ENCODE peak calls at places on chromosomes 2 and 18, in nine cellular contexts. One of them, this sample, is unnamed.

GRCh38 chr2:47069628-47070154 is 85.4 kb downstream of the STPG4 start:
- DNase-seq in A549: peak; percentile 73
- DNase-seq in H1: peak; percentile 76
- DNase-seq in HepG2: peak; percentile 84
- DNase-seq in GM12892: no peak
- DNase-seq in uterus: no peak
- DNase-seq in esophagus squamous epithelium: no peak
- DNase-seq in HCT116: peak; percentile 82
- DNase-seq in stomach: peak; percentile 67
- DNase-seq in this sample: no peak

GRCh38 chr2:214341636-214342035 is 69.2 kb upstream of the VWC2L start:
- DNase-seq in A549: no peak
- DNase-seq in H1: no peak
- DNase-seq in HepG2: no peak
- DNase-seq in GM12892: no peak
- DNase-seq in uterus: no peak
- DNase-seq in esophagus squamous epithelium: no peak
- DNase-seq in HCT116: no peak
- DNase-seq in stomach: no peak
- DNase-seq in this sample: no peak

GRCh38 chr2:165839610-165840009 is 45.6 kb upstream of the GALNT3 start:
- DNase-seq in A549: peak; percentile 3
- DNase-seq in H1: no peak
- DNase-seq in HepG2: no peak
- DNase-seq in GM12892: no peak
- DNase-seq in uterus: no peak
- DNase-seq in esophagus squamous epithelium: no peak
- DNase-seq in HCT116: no peak
- DNase-seq in stomach: no peak
- DNase-seq in this sample: no peak

GRCh38 chr2:150271952-150272351 is 215.5 kb downstream of the RND3 start:
- DNase-seq in A549: peak; percentile 36
- DNase-seq in H1: no peak
- DNase-seq in HepG2: no peak
- DNase-seq in GM12892: no peak
- DNase-seq in uterus: no peak
- DNase-seq in esophagus squamous epithelium: no peak
- DNase-seq in HCT116: no peak
- DNase-seq in stomach: no peak
- DNase-seq in this sample: no peak

GRCh38 chr18:12751891-12752290 is 49.0 kb downstream of the PSMG2 start:
- DNase-seq in A549: no peak
- DNase-seq in H1: no peak
- DNase-seq in HepG2: no peak
- DNase-seq in GM12892: no peak
- DNase-seq in uterus: no peak
- DNase-seq in esophagus squamous epithelium: no peak
- DNase-seq in HCT116: no peak
- DNase-seq in stomach: no peak
- DNase-seq in this sample: no peak

GRCh38 chr18:2997846-2998599 is 14.9 kb downstream of the LPIN2 start:
- DNase-seq in A549: no peak
- DNase-seq in H1: no peak
- DNase-seq in HepG2: no peak
- DNase-seq in GM12892: no peak
- DNase-seq in uterus: no peak
- DNase-seq in esophagus squamous epithelium: no peak
- DNase-seq in HCT116: no peak
- DNase-seq in stomach: peak; percentile 58
- DNase-seq in this sample: peak; percentile 62

GRCh38 chr2:59882279-59882678 is 671.2 kb downstream of the BCL11A start:
- DNase-seq in A549: no peak
- DNase-seq in H1: no peak
- DNase-seq in HepG2: no peak
- DNase-seq in GM12892: no peak
- DNase-seq in uterus: no peak
- DNase-seq in esophagus squamous epithelium: no peak
- DNase-seq in HCT116: no peak
- DNase-seq in stomach: no peak
- DNase-seq in this sample: no peak

GRCh38 chr2:238967031-238967977 is 119.4 kb downstream of the TWIST2 start:
- DNase-seq in A549: no peak
- DNase-seq in H1: no peak
- DNase-seq in HepG2: no peak
- DNase-seq in GM12892: no peak
- DNase-seq in uterus: no peak
- DNase-seq in esophagus squamous epithelium: no peak
- DNase-seq in HCT116: no peak
- DNase-seq in stomach: no peak
- DNase-seq in this sample: no peak

GRCh38 chr2:168736636-168737424 is 65.6 kb upstream of the NOSTRIN start:
- DNase-seq in A549: no peak
- DNase-seq in H1: no peak
- DNase-seq in HepG2: no peak
- DNase-seq in GM12892: no peak
- DNase-seq in uterus: no peak
- DNase-seq in esophagus squamous epithelium: no peak
- DNase-seq in HCT116: no peak
- DNase-seq in stomach: no peak
- DNase-seq in this sample: no peak

GRCh38 chr2:204776781-204777559 is 231.7 kb downstream of the PARD3B start:
- DNase-seq in A549: no peak
- DNase-seq in H1: no peak
- DNase-seq in HepG2: no peak
- DNase-seq in GM12892: no peak
- DNase-seq in uterus: no peak
- DNase-seq in esophagus squamous epithelium: no peak
- DNase-seq in HCT116: no peak
- DNase-seq in stomach: no peak
- DNase-seq in this sample: no peak

GRCh38 chr2:121076501-121076820 is 208.5 kb downstream of the TFCP2L1 start:
- DNase-seq in A549: no peak
- DNase-seq in H1: no peak
- DNase-seq in HepG2: no peak
- DNase-seq in GM12892: no peak
- DNase-seq in uterus: no peak
- DNase-seq in esophagus squamous epithelium: no peak
- DNase-seq in HCT116: no peak
- DNase-seq in stomach: no peak
- DNase-seq in this sample: no peak

GRCh38 chr2:41925009-41925408 is 122.8 kb upstream of the PKDCC start:
- DNase-seq in A549: no peak
- DNase-seq in H1: no peak
- DNase-seq in HepG2: no peak
- DNase-seq in GM12892: no peak
- DNase-seq in uterus: no peak
- DNase-seq in esophagus squamous epithelium: no peak
- DNase-seq in HCT116: no peak
- DNase-seq in stomach: no peak
- DNase-seq in this sample: no peak

GRCh38 chr2:189648846-189649529 is 12.3 kb upstream of the ASNSD1 start:
- DNase-seq in A549: no peak
- DNase-seq in H1: no peak
- DNase-seq in HepG2: no peak
- DNase-seq in GM12892: no peak
- DNase-seq in uterus: no peak
- DNase-seq in esophagus squamous epithelium: no peak
- DNase-seq in HCT116: no peak
- DNase-seq in stomach: no peak
- DNase-seq in this sample: no peak

GRCh38 chr18:12860530-12860929 is 23.5 kb downstream of the PTPN2 start:
- DNase-seq in A549: no peak
- DNase-seq in H1: no peak
- DNase-seq in HepG2: no peak
- DNase-seq in GM12892: no peak
- DNase-seq in uterus: no peak
- DNase-seq in esophagus squamous epithelium: no peak
- DNase-seq in HCT116: no peak
- DNase-seq in stomach: no peak
- DNase-seq in this sample: no peak

GRCh38 chr2:60907329-60907728 is 26.0 kb downstream of the REL start:
- DNase-seq in A549: no peak
- DNase-seq in H1: no peak
- DNase-seq in HepG2: no peak
- DNase-seq in GM12892: no peak
- DNase-seq in uterus: no peak
- DNase-seq in esophagus squamous epithelium: no peak
- DNase-seq in HCT116: no peak
- DNase-seq in stomach: no peak
- DNase-seq in this sample: no peak

DNA sequence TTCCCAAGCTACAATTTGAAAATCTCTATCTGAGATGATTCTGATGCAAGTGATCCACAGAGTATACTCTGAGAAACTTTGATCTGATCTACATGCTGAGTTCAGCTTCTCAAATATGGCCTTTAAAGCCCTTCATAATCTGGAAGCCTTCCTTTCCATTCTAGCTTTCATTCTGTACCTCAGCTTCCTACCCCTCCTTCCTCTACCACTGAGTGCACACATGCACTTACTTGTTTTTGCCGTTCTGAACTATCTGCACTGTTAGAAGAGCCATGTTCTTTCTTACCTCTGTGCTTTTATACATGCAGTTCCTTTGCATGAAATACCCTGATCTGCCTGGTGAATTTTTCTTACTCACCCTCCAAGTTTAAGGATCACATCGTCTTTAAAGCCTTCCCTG is 25.0 kb downstream of the REL start:
- DNase-seq in A549: no peak
- DNase-seq in H1: no peak
- DNase-seq in HepG2: no peak
- DNase-seq in GM12892: no peak
- DNase-seq in uterus: no peak
- DNase-seq in esophagus squamous epithelium: no peak
- DNase-seq in HCT116: no peak
- DNase-seq in stomach: no peak
- DNase-seq in this sample: no peak
- TF ChIP-seq POLR2A in A549: no peak
- TF ChIP-seq POLR2A in H1: no peak
- TF ChIP-seq POLR2A in HepG2: no peak
- TF ChIP-seq POLR2A in GM12892: peak; percentile 41
- TF ChIP-seq POLR2A in uterus: no peak
- TF ChIP-seq POLR2A in esophagus squamous epithelium: no peak
- TF ChIP-seq POLR2A in HCT116: no peak
- TF ChIP-seq POLR2A in stomach: no peak
- TF ChIP-seq POLR2A in this sample: no peak

DNA sequence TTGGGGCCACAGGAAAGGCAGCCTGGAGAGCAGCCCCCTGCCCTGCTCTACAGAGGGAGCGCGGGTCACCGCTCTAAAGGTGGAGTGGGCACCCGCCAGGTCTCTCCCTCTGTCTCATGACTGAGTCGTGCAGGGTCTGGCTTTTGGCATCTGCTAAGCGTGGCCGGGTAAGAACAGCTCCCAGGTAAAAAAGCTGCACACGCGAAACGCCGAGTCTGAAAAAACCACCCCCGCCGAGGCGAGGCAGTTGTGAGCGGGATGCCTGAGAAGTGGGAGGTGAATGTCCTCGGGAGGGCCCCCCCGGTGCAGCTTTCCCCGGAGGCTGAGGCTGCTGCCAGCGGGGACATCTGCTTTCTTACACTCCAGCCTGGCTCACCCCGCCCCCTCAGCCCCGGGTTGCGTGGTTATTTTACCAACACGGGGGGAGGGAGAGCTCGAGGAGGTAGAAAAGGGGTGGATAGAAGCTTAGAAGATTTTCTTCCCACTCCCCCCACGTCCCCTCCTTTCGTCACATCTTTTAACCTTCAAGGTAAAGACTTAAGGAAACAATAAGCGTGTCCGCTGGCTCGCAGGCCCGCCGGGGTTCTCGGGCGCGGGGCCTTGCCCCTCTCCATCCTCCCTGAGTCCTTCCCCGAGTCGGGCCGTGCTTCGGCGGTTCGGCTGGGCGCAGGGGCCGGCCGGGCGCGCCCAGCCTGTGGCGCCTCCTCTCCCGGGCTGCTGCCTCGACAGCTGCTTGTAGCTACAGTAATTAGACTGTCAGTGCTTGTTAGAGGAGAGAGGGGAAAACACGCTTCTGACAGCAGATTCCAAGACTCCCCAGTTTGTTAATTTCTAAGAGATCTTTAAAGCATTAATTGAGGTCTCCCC is 70.6 kb upstream of the PSMD14 start:
- DNase-seq in A549: no peak
- DNase-seq in H1: no peak
- DNase-seq in HepG2: no peak
- DNase-seq in GM12892: peak; percentile 19
- DNase-seq in uterus: peak; percentile 63
- DNase-seq in esophagus squamous epithelium: no peak
- DNase-seq in HCT116: no peak
- DNase-seq in stomach: peak; percentile 49
- DNase-seq in this sample: peak; percentile 51
- TF ChIP-seq POLR2A in A549: no peak
- TF ChIP-seq POLR2A in H1: no peak
- TF ChIP-seq POLR2A in HepG2: no peak
- TF ChIP-seq POLR2A in GM12892: peak; percentile 37
- TF ChIP-seq POLR2A in uterus: no peak
- TF ChIP-seq POLR2A in esophagus squamous epithelium: no peak
- TF ChIP-seq POLR2A in HCT116: no peak
- TF ChIP-seq POLR2A in stomach: no peak
- TF ChIP-seq POLR2A in this sample: no peak

DNA sequence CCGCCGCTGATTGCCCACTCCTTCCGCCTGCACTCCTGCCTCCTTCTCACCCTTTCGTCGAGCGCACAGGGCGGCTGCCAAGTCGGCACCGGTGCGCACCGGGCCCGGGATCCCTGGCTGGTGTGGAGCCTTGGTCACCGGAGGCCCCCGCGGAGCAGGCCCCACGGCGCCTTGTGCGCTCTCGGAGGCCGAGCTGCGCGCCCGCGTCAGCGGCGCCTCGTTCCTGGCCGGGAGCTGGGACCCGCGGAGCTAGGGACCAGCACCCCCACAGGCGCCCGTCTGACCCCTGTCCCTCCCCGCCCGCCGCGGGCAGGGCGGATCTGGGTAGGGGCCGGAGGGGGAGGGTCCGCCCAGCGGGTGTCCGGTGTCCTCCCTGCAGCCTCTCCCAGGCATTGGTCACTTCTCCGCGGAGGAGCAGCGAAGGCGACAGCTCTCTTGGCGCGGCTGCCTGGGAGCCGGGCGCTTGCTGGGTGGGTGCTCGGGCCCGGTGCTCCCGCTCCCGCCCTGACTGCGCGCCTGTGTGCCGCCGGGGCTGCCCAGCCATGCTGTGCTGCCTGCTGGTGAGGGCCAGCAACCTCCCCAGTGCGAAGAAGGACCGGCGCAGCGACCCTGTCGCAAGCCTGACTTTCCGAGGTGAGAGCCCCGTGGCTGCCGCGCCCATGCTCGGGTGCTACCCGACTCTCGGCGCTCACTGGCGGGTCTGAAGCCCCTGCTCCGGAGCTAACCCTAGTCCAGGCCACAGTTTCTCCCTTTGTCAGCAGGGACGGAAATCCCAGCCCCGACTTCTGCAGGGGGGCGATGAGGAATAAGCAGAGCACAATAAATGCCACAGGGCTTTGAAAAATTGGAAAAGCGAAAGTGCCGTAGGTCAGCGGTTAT is 13.2 kb downstream of the DYSF start:
- DNase-seq in A549: peak; percentile 41
- DNase-seq in H1: no peak
- DNase-seq in HepG2: no peak
- DNase-seq in GM12892: no peak
- DNase-seq in uterus: no peak
- DNase-seq in esophagus squamous epithelium: no peak
- DNase-seq in HCT116: no peak
- DNase-seq in stomach: no peak
- DNase-seq in this sample: peak; percentile 44
- TF ChIP-seq POLR2A in A549: no peak
- TF ChIP-seq POLR2A in H1: no peak
- TF ChIP-seq POLR2A in HepG2: no peak
- TF ChIP-seq POLR2A in GM12892: no peak
- TF ChIP-seq POLR2A in uterus: no peak
- TF ChIP-seq POLR2A in esophagus squamous epithelium: no peak
- TF ChIP-seq POLR2A in HCT116: no peak
- TF ChIP-seq POLR2A in stomach: no peak
- TF ChIP-seq POLR2A in this sample: no peak

GRCh38 chr18:46917108-46917807 is at the start of the genes KATNAL2 and PIAS2:
- DNase-seq in A549: peak; percentile 68
- DNase-seq in H1: peak; percentile 21
- DNase-seq in HepG2: peak; percentile 24
- DNase-seq in GM12892: peak; percentile 76
- DNase-seq in uterus: peak; percentile 58
- DNase-seq in esophagus squamous epithelium: no peak
- DNase-seq in HCT116: peak; percentile 21
- DNase-seq in stomach: peak; percentile 85
- DNase-seq in this sample: peak; percentile 92
- TF ChIP-seq POLR2A in A549: peak; percentile 78
- TF ChIP-seq POLR2A in H1: peak; percentile 87
- TF ChIP-seq POLR2A in HepG2: peak; percentile 47
- TF ChIP-seq POLR2A in GM12892: peak; percentile 76
- TF ChIP-seq POLR2A in uterus: peak; percentile 83
- TF ChIP-seq POLR2A in esophagus squamous epithelium: peak; percentile 34
- TF ChIP-seq POLR2A in HCT116: peak; percentile 78
- TF ChIP-seq POLR2A in stomach: no peak
- TF ChIP-seq POLR2A in this sample: peak; percentile 80